ENCODE peak calls at places on chromosome 15, in four cellular contexts. One of them, this sample, is unnamed. For H3K27me3, the result is how much of the 10 kb centered on the place peaks cover.

GRCh38 chr15:95853350-95853749 is 477.1 kb upstream of the NR2F2 start:
- DNase-seq in brain microvascular endothelial cell: no peak
- DNase-seq in H9: no peak
- DNase-seq in fibroblast of lung: no peak
- DNase-seq in this sample: no peak

GRCh38 chr15:45187894-45188830 is at the start of gene SHF:
- DNase-seq in brain microvascular endothelial cell: no peak
- DNase-seq in H9: peak
- DNase-seq in fibroblast of lung: peak
- DNase-seq in this sample: no peak

GRCh38 chr15:52496776-52497470 is 31.8 kb downstream of the MYO5A start:
- DNase-seq in brain microvascular endothelial cell: peak
- DNase-seq in H9: no peak
- DNase-seq in fibroblast of lung: peak
- DNase-seq in this sample: peak

GRCh38 chr15:58425185-58425584 is 6.6 kb upstream of the LIPC start:
- DNase-seq in brain microvascular endothelial cell: no peak
- DNase-seq in H9: no peak
- DNase-seq in fibroblast of lung: no peak
- DNase-seq in this sample: no peak

GRCh38 chr15:70488002-70488605 is 275.3 kb downstream of the UACA start:
- DNase-seq in brain microvascular endothelial cell: peak
- DNase-seq in H9: peak
- DNase-seq in fibroblast of lung: peak
- DNase-seq in this sample: no peak

GRCh38 chr15:48472756-48473155 is 141.5 kb downstream of the DUT start:
- DNase-seq in brain microvascular endothelial cell: peak
- DNase-seq in H9: no peak
- DNase-seq in fibroblast of lung: peak
- DNase-seq in this sample: no peak

GRCh38 chr15:90482124-90483011 is 47.4 kb upstream of the CRTC3 start:
- DNase-seq in brain microvascular endothelial cell: peak
- DNase-seq in H9: peak
- DNase-seq in fibroblast of lung: peak
- DNase-seq in this sample: peak

GRCh38 chr15:44713006-44713966 is 2.0 kb downstream of the B2M start:
- DNase-seq in brain microvascular endothelial cell: no peak
- DNase-seq in H9: no peak
- DNase-seq in fibroblast of lung: peak
- DNase-seq in this sample: no peak

GRCh38 chr15:62600376-62600775 is 435.3 kb upstream of the C2CD4B start:
- DNase-seq in brain microvascular endothelial cell: no peak
- DNase-seq in H9: no peak
- DNase-seq in fibroblast of lung: no peak
- DNase-seq in this sample: no peak

GRCh38 chr15:22995786-22996185 is 15.6 kb upstream of the CYFIP1 start:
- DNase-seq in brain microvascular endothelial cell: no peak
- DNase-seq in H9: no peak
- DNase-seq in fibroblast of lung: peak
- DNase-seq in this sample: no peak

GRCh38 chr15:80643296-80643965 is 51.7 kb upstream of the ABHD17C start:
- DNase-seq in brain microvascular endothelial cell: no peak
- DNase-seq in H9: no peak
- DNase-seq in fibroblast of lung: peak
- DNase-seq in this sample: peak

GRCh38 chr15:31442203-31443090 is 115.8 kb downstream of the KLF13 start:
- DNase-seq in brain microvascular endothelial cell: peak
- DNase-seq in H9: no peak
- DNase-seq in fibroblast of lung: peak
- DNase-seq in this sample: peak

GRCh38 chr15:22979699-22980188 is 424 bp downstream of the CYFIP1 start:
- DNase-seq in brain microvascular endothelial cell: no peak
- DNase-seq in H9: no peak
- DNase-seq in fibroblast of lung: peak
- DNase-seq in this sample: no peak

GRCh38 chr15:76393614-76394013 is 57.0 kb downstream of the ISL2 start:
- DNase-seq in brain microvascular endothelial cell: peak
- DNase-seq in H9: no peak
- DNase-seq in fibroblast of lung: peak
- DNase-seq in this sample: no peak

GRCh38 chr15:51846463-51847230 is 17.2 kb downstream of the TMOD3 start:
- DNase-seq in brain microvascular endothelial cell: peak
- DNase-seq in H9: no peak
- DNase-seq in fibroblast of lung: peak
- DNase-seq in this sample: no peak

DNA sequence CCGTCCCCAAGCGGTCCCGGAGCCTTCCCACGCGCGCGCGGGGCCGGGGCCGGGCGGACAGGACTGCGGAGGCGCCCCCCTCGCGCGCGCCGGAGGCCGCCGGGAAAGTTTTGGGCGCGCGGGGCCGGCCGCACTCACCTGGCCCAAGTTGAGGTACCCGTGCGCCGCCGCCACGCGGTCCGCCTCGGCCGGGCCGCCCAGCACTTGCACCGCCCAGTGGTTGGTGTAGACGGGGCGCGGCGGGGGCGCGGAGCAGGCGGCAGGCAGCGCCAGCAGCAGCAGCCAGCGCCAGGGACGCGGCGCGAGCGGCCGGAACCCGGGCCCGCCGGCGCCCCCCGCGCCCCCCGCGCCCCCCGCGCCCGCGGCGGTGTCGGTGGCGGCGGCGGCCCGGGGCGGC is 273 bp downstream of the PCSK6 start:
- DNase-seq in brain microvascular endothelial cell: no peak
- DNase-seq in H9: no peak
- DNase-seq in fibroblast of lung: peak
- DNase-seq in this sample: no peak
- H3K27me3 ChIP-seq in brain microvascular endothelial cell: under half
- H3K27me3 ChIP-seq in H9: under half
- H3K27me3 ChIP-seq in fibroblast of lung: under half
- H3K27me3 ChIP-seq in this sample: under half

GRCh38 chr15:40267670-40268069 is 15.2 kb downstream of the ANKRD63 start:
- DNase-seq in brain microvascular endothelial cell: no peak
- DNase-seq in H9: no peak
- DNase-seq in fibroblast of lung: no peak
- DNase-seq in this sample: no peak

GRCh38 chr15:40269604-40270003 is 13.3 kb downstream of the ANKRD63 start:
- DNase-seq in brain microvascular endothelial cell: no peak
- DNase-seq in H9: no peak
- DNase-seq in fibroblast of lung: no peak
- DNase-seq in this sample: no peak

GRCh38 chr15:40272713-40273056 is 10.2 kb downstream of the ANKRD63 start:
- DNase-seq in brain microvascular endothelial cell: no peak
- DNase-seq in H9: no peak
- DNase-seq in fibroblast of lung: no peak
- DNase-seq in this sample: no peak

GRCh38 chr15:40271915-40272712 is 10.8 kb downstream of the ANKRD63 start:
- DNase-seq in brain microvascular endothelial cell: no peak
- DNase-seq in H9: no peak
- DNase-seq in fibroblast of lung: no peak
- DNase-seq in this sample: no peak

DNA sequence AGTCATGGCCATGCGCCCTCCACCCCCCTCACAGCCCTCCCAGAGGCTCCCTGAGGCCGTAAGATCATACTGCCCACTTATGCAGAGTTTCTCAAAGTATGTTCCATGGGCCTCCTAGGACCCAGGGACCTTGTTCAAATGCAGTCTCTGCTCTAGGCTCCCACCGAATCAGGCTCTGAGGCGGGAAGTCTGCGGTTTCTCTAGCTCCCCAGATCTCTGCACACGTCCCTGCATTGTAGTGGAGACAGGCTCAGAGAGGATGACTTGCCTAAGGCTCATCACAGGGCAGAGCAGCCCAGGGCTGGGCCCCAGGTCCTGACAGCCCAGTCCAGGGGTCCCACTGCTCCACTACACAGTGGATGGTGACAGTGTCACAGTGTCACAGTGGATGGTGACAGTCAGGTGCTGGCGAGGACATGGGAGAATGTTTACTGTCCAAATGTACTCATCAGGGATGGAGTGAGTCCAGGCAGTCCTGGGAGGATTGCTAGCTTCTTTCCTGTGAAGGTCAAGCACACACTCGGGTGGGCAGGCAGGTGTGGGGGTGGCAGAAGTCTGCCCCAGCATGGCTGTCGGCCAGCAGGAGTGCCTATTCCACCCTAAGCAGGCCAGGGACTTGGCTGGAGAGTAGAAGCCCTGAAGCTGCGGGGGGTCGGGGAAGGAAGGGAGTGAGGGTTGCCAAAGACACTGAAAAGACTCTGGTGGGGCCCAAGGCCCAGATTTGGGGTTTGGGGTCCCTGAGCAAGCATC is 12.4 kb downstream of the ANKRD63 start:
- DNase-seq in brain microvascular endothelial cell: no peak
- DNase-seq in H9: no peak
- DNase-seq in fibroblast of lung: no peak
- DNase-seq in this sample: no peak
- TF ChIP-seq CTCF in brain microvascular endothelial cell: no peak
- TF ChIP-seq CTCF in H9: no peak
- TF ChIP-seq CTCF in fibroblast of lung: no peak
- TF ChIP-seq CTCF in this sample: no peak

GRCh38 chr15:78365931-78366330 is 25.8 kb downstream of the CRABP1 start:
- DNase-seq in brain microvascular endothelial cell: no peak
- DNase-seq in H9: no peak
- DNase-seq in fibroblast of lung: peak
- DNase-seq in this sample: no peak

GRCh38 chr15:78368671-78369070 is 28.5 kb downstream of the CRABP1 start:
- DNase-seq in brain microvascular endothelial cell: peak
- DNase-seq in H9: no peak
- DNase-seq in fibroblast of lung: no peak
- DNase-seq in this sample: no peak

GRCh38 chr15:78364233-78364632 is 24.1 kb downstream of the CRABP1 start:
- DNase-seq in brain microvascular endothelial cell: no peak
- DNase-seq in H9: no peak
- DNase-seq in fibroblast of lung: no peak
- DNase-seq in this sample: no peak

GRCh38 chr15:78368115-78368514 is 28.0 kb downstream of the CRABP1 start:
- DNase-seq in brain microvascular endothelial cell: no peak
- DNase-seq in H9: no peak
- DNase-seq in fibroblast of lung: no peak
- DNase-seq in this sample: no peak

DNA sequence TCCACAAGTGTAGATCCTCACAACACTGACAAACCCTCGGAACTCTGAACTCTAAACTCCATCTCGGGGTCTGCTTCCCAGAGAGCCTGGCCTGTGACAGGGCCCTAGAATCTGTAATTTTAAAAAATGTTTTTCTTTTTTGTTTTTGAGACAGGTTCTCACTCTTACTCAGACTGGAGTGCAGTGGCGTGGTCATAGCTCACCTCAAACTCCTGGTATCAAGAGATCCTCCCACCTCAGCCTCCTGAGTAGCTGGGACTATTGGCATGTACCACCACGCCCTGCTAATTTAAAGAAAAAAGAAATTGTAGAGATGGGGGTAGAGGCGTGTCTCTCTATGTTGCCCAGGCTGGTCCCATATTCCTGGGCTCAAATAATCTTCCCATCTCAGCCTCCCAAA is 26.2 kb downstream of the CRABP1 start:
- DNase-seq in brain microvascular endothelial cell: no peak
- DNase-seq in H9: no peak
- DNase-seq in fibroblast of lung: no peak
- DNase-seq in this sample: no peak
- H3K27me3 ChIP-seq in brain microvascular endothelial cell: under half
- H3K27me3 ChIP-seq in H9: under half
- H3K27me3 ChIP-seq in fibroblast of lung: under half
- H3K27me3 ChIP-seq in this sample: under half

GRCh38 chr15:79296583-79296982 is 14.1 kb downstream of the ANKRD34C start:
- DNase-seq in brain microvascular endothelial cell: no peak
- DNase-seq in H9: no peak
- DNase-seq in fibroblast of lung: no peak
- DNase-seq in this sample: no peak
- TF ChIP-seq CTCF in brain microvascular endothelial cell: peak
- TF ChIP-seq CTCF in H9: peak
- TF ChIP-seq CTCF in fibroblast of lung: no peak
- TF ChIP-seq CTCF in this sample: no peak